ENCODE peak calls at places on chromosome X, in five cellular contexts. R is stimulated activated CD8-positive, alpha-beta memory T cell treated with anti-CD3 and anti-CD28 coated beads, Interleukin-15, amount 100 ng/mL, for 24 hours; V is CD4-positive, alpha-beta T cell; K is AG20443; M is NCI-H510A. I is an unnamed sample.

GRCh38 chrX:124651031-124651430 is 304.7 kb downstream of the SH2D1A start:
- DNase-seq in K (no peak), M (no peak), R (no peak), V (no peak), I (no peak)

GRCh38 chrX:130770615-130771014 is 132.4 kb downstream of the ENOX2 start:
- DNase-seq in R (no peak), V (no peak), M (no peak), K (peak), I (no peak)

GRCh38 chrX:1491851-1492349 is 39.2 kb upstream of the ASMTL start:
- DNase-seq in K (no peak), V (no peak), R (no peak), M (no peak), I (no peak)

GRCh38 chrX:54479471-54480122 is 16.4 kb downstream of the FGD1 start:
- DNase-seq in M (peak), R (no peak), K (no peak), V (no peak), I (no peak)

GRCh38 chrX:69285881-69286545 is 120.8 kb upstream of the PJA1 start:
- DNase-seq in R (peak), M (peak), V (peak), K (peak), I (no peak)

GRCh38 chrX:107205770-107206696 is at the start of the genes DNAAF6 and NUP62CL:
- DNase-seq in R (no peak), V (peak), M (peak), K (peak), I (peak)

GRCh38 chrX:14291626-14292025 is 237.7 kb upstream of the GLRA2 start:
- DNase-seq in M (no peak), R (no peak), K (no peak), V (no peak), I (no peak)

GRCh38 chrX:18461431-18461830 is 36.0 kb downstream of the CDKL5 start:
- DNase-seq in M (no peak), R (no peak), K (no peak), V (no peak), I (no peak)

GRCh38 chrX:15863944-15864491 is 9.4 kb upstream of the AP1S2 start:
- DNase-seq in K (no peak), M (no peak), R (no peak), V (no peak), I (no peak)

GRCh38 chrX:105307762-105308161 is 87.3 kb upstream of the TEX13A start:
- DNase-seq in K (no peak), R (no peak), V (no peak), M (no peak), I (no peak)

GRCh38 chrX:149760965-149761364 is 12.9 kb upstream of the HSFX1 start:
- DNase-seq in K (no peak), V (no peak), R (no peak), M (no peak), I (no peak)

GRCh38 chrX:140229187-140229586 is 263.9 kb upstream of the CXorf66 start:
- DNase-seq in V (no peak), R (no peak), K (no peak), M (no peak), I (no peak)

GRCh38 chrX:19003756-19004155 is 19.8 kb upstream of the PHKA2 start:
- DNase-seq in M (no peak), R (no peak), K (no peak), V (no peak), I (no peak)

GRCh38 chrX:110384490-110384889 is 25.8 kb downstream of the RTL9 start:
- DNase-seq in K (peak), M (no peak), V (no peak), R (no peak), I (no peak)

GRCh38 chrX:46755656-46756055 is 3.3 kb downstream of the SLC9A7 start:
- DNase-seq in M (no peak), K (no peak), V (no peak), R (no peak), I (no peak)

GRCh38 chrX:110315541-110315940 is 2.3 kb downstream of the AMMECR1 start:
- DNase-seq in V (no peak), M (no peak), R (no peak), K (no peak), I (no peak)

GRCh38 chrX:30713061-30713525 is 59.9 kb downstream of the GK start:
- DNase-seq in V (peak), R (no peak), K (peak), M (peak), I (no peak)